ENCODE peak calls at places on chromosome 4, in four cellular contexts. B is EL, K is HFFc6, W is RWPE1. J is an unnamed sample.

GRCh38 chr4:146640459-146641061 is 1.9 kb downstream of the POU4F2 start:
- DNase-seq in B (peak), K (no peak), W (no peak), J (no peak)

GRCh38 chr4:4480685-4481393 is 61.0 kb downstream of the STX18 start:
- DNase-seq in B (no peak), K (peak), W (no peak), J (no peak)

GRCh38 chr4:6546681-6547447 is 28.1 kb upstream of the MAN2B2 start:
- DNase-seq in B (peak), K (peak), W (peak), J (peak)

GRCh38 chr4:188781655-188782054 is 642.4 kb downstream of the TRIML1 start:
- DNase-seq in B (no peak), K (no peak), W (peak), J (no peak)

GRCh38 chr4:38449506-38450174 is 214.4 kb upstream of the KLF3 start:
- DNase-seq in B (peak), K (peak), W (no peak), J (no peak)

GRCh38 chr4:151555151-151555945 is 146.4 kb downstream of the FHIP1A start:
- DNase-seq in B (no peak), K (no peak), W (peak), J (no peak)

GRCh38 chr4:11799182-11799581 is 370.5 kb upstream of the HS3ST1 start:
- DNase-seq in B (no peak), K (no peak), W (no peak), J (no peak)

GRCh38 chr4:101009471-101009870 is 337.9 kb downstream of the PPP3CA start:
- DNase-seq in B (no peak), K (no peak), W (no peak), J (no peak)

GRCh38 chr4:130336585-130337217 is 1240.7 kb downstream of the C4orf33 start:
- DNase-seq in B (no peak), K (peak), W (peak), J (no peak)

GRCh38 chr4:102566426-102566825 is 65.3 kb downstream of the NFKB1 start:
- DNase-seq in B (no peak), K (no peak), W (no peak), J (no peak)

GRCh38 chr4:77012726-77013125 is 63.1 kb downstream of the CCNI start:
- DNase-seq in B (no peak), K (no peak), W (no peak), J (no peak)

GRCh38 chr4:29717658-29718057 is 1002.5 kb upstream of the PCDH7 start:
- DNase-seq in B (peak), K (peak), W (no peak), J (no peak)

GRCh38 chr4:78426972-78427371 is 124.6 kb upstream of the ANXA3 start:
- DNase-seq in B (no peak), K (no peak), W (no peak), J (no peak)

GRCh38 chr4:24664956-24665355 is 80.6 kb upstream of the DHX15 start:
- DNase-seq in B (no peak), K (peak), W (no peak), J (no peak)

GRCh38 chr4:159048166-159048886 is 54.6 kb upstream of the RAPGEF2 start:
- DNase-seq in B (peak), K (peak), W (peak), J (peak)

GRCh38 chr4:140612356-140612755 is 43.6 kb upstream of the UCP1 start:
- DNase-seq in B (no peak), K (no peak), W (no peak), J (no peak)

GRCh38 chr4:154406022-154406835 is 85.4 kb downstream of the DCHS2 start:
- DNase-seq in B (no peak), K (no peak), W (no peak), J (no peak)

GRCh38 chr4:32689520-32689919 is 1969.4 kb downstream of the PCDH7 start:
- DNase-seq in B (no peak), K (no peak), W (peak), J (no peak)

GRCh38 chr4:25862411-25863346 is at the start of gene SEL1L3:
- DNase-seq in B (no peak), K (no peak), W (peak), J (peak)

GRCh38 chr4:40455340-40455902 is 120.3 kb downstream of the CHRNA9 start:
- DNase-seq in B (no peak), K (no peak), W (no peak), J (no peak)

GRCh38 chr4:122224348-122224747 is 72.2 kb downstream of the BLTP1 start:
- DNase-seq in B (peak), K (no peak), W (peak), J (no peak)

GRCh38 chr4:108249397-108249796 is 80.7 kb upstream of the LEF1 start:
- DNase-seq in B (no peak), K (no peak), W (no peak), J (no peak)

GRCh38 chr4:24857996-24858395 is 54.8 kb downstream of the CCDC149 start:
- DNase-seq in B (peak), K (peak), W (no peak), J (no peak)

GRCh38 chr4:169051936-169052335 is 41.9 kb upstream of the CBR4 start:
- DNase-seq in B (no peak), K (no peak), W (no peak), J (no peak)

GRCh38 chr4:100290585-100290984 is 100.3 kb upstream of the DDIT4L start:
- DNase-seq in B (peak), K (peak), W (peak), J (no peak)

GRCh38 chr4:165877291-165877690 is 4.3 kb downstream of the TLL1 start:
- DNase-seq in B (no peak), K (no peak), W (no peak), J (no peak)

GRCh38 chr4:1473718-1474117 is 67.5 kb upstream of the NKX1-1 start:
- DNase-seq in B (no peak), K (no peak), W (no peak), J (no peak)

GRCh38 chr4:54050214-54050904 is 14.0 kb downstream of the CHIC2 start:
- DNase-seq in B (peak), K (peak), W (no peak), J (no peak)

GRCh38 chr4:64248151-64248550 is 161.1 kb downstream of the TECRL start:
- DNase-seq in B (no peak), K (no peak), W (no peak), J (no peak)

GRCh38 chr4:147964519-147964918 is 232.6 kb downstream of the ARHGAP10 start:
- DNase-seq in B (no peak), K (no peak), W (no peak), J (no peak)

GRCh38 chr4:175048111-175048784 is 130.1 kb downstream of the ADAM29 start:
- DNase-seq in B (no peak), K (no peak), W (no peak), J (no peak)

GRCh38 chr4:123661080-123661737 is 264.6 kb downstream of the SPRY1 start:
- DNase-seq in B (peak), K (peak), W (peak), J (no peak)

GRCh38 chr4:8730159-8730558 is 137.6 kb downstream of the CPZ start:
- DNase-seq in B (no peak), K (no peak), W (no peak), J (no peak)

GRCh38 chr4:173264245-173264959 is 69.8 kb downstream of the HMGB2 start:
- DNase-seq in B (peak), K (no peak), W (no peak), J (no peak)

GRCh38 chr4:7384929-7385890 is 49.5 kb downstream of the PSAPL1 start:
- DNase-seq in B (no peak), K (no peak), W (no peak), J (peak)